ENCODE peak calls at places on chromosomes 4 and X, in four cellular contexts. Z, V, R and X are unnamed samples.

GRCh38 chrX:70454441-70455365 is 10.1 kb downstream of the DLG3 start:
- DNase-seq in V (peak), Z (peak), R (peak), X (peak)

GRCh38 chr4:158042591-158043030 is 130.2 kb downstream of the GASK1B start:
- DNase-seq in R (no peak), V (no peak), Z (peak), X (no peak)

GRCh38 chr4:94548571-94548970 is 96.8 kb downstream of the PDLIM5 start:
- DNase-seq in Z (peak), R (no peak), V (no peak), X (peak)

GRCh38 chr4:89788243-89789072 is 48.5 kb downstream of the SNCA start:
- DNase-seq in V (no peak), Z (peak), R (no peak), X (no peak)

GRCh38 chr4:109111031-109111430 is 191.4 kb downstream of the COL25A1 start:
- DNase-seq in V (no peak), Z (no peak), R (no peak), X (no peak)

GRCh38 chr4:78753091-78753490 is 23.1 kb upstream of the BMP2K start:
- DNase-seq in Z (no peak), R (no peak), V (no peak), X (no peak)

GRCh38 chr4:41121906-41122305 is 92.4 kb downstream of the APBB2 start:
- DNase-seq in Z (no peak), V (no peak), R (no peak), X (no peak)

GRCh38 chr4:84258905-84259830 is 239.9 kb downstream of the NKX6-1 start:
- DNase-seq in V (peak), R (peak), Z (peak), X (peak)

GRCh38 chrX:132480581-132481203 is 8.1 kb downstream of the MBNL3 start:
- DNase-seq in R (no peak), Z (peak), V (no peak), X (peak)

GRCh38 chr4:161829631-161830030 is 334.2 kb downstream of the FSTL5 start:
- DNase-seq in Z (no peak), V (no peak), R (no peak), X (no peak)

GRCh38 chr4:24413311-24413784 is 171.0 kb downstream of the DHX15 start:
- DNase-seq in R (no peak), V (peak), Z (no peak), X (peak)

GRCh38 chrX:53716328-53717088 is 30.0 kb upstream of the HUWE1 start:
- DNase-seq in V (no peak), Z (peak), R (no peak), X (no peak)

GRCh38 chr4:25915359-25915716 is 1.3 kb downstream of the SMIM20 start:
- DNase-seq in R (no peak), V (no peak), Z (no peak), X (no peak)

GRCh38 chrX:145213504-145213903 is 33.8 kb upstream of the SPANXN1 start:
- DNase-seq in R (no peak), V (no peak), Z (no peak), X (peak)

GRCh38 chr4:7656244-7656800 is 221.6 kb upstream of the PSAPL1 start:
- DNase-seq in R (no peak), Z (no peak), V (no peak), X (no peak)

GRCh38 chr4:7654550-7655266 is 220.0 kb upstream of the PSAPL1 start:
- DNase-seq in Z (no peak), V (no peak), R (peak), X (peak)

GRCh38 chr4:7653510-7654414 is 219.0 kb upstream of the PSAPL1 start:
- DNase-seq in V (no peak), R (no peak), Z (no peak), X (peak)

GRCh38 chr4:7655267-7655548 is 220.5 kb upstream of the PSAPL1 start:
- DNase-seq in V (no peak), Z (no peak), R (no peak), X (no peak)

DNA sequence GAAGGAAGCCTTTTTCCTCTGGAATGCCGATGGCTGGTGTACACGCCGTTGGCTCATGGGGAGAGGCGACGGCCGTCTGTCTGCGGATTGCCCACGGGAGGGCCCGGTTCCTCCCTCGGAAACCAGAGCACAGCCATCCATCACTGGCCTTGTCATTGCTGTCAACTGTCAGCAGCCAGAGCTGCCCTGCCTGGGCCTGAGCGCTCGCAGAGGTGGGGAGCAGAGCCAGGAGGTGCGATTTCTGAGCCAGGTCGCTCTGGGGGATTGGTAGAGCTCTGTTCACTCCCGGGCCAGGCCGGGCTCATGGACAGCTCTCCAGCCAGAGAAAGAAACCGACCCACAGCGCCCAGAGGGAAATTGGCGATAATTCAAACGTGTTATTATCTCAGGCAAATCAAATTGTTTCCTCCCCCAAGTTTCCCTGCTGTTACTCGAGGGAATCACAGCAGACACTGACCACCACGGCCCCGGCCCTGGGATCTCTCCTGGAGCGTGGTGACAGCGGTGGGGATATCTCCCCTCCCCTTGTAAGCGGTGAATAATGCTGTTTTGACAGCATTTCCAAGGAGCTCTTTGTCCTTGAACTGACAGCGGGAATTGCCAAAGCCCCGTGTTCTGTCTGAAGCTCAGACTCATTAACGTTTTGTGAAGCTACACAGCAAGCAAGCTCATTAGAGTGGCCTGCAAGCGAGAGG is 221.0 kb upstream of the PSAPL1 start:
- DNase-seq in Z (no peak), V (no peak), R (no peak), X (no peak)
- H4K8ac ChIP-seq in Z (no peak), V (no peak), R (no peak), X (no peak)

GRCh38 chr4:7711330-7711963 is 228.2 kb downstream of the AFAP1 start:
- DNase-seq in V (no peak), Z (no peak), R (no peak), X (no peak)
- H4K5ac ChIP-seq in V (no peak), Z (no peak), R (no peak), X (no peak)

DNA sequence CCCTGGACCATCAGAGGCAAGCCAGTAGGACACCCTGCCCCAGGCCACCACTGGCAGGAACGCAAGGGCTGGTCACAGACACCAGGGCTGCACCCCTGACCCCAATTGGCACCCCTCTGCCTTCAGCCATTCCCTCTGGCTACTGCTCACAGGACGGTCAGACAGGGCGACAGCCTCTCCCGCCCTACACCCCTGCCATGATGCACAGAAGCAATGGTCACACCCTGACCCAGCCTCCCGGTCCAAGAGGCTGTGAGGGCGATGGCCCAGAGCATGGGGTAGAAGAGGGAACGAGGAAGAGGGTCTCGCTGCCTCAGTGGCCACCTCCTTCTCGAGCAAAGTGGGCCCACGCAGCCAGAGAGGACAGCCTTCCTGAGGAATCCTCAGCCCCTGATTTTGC is 143.5 kb downstream of the SOWAHB start:
- DNase-seq in V (no peak), Z (no peak), R (no peak), X (no peak)
- H2BK15ac ChIP-seq in V (no peak), Z (peak), R (no peak), X (no peak)

GRCh38 chr4:108055787-108056186 is 66.1 kb downstream of the HADH start:
- DNase-seq in R (no peak), Z (no peak), V (no peak), X (no peak)

GRCh38 chr4:108060164-108060563 is 70.5 kb downstream of the HADH start:
- DNase-seq in V (no peak), R (peak), Z (peak), X (peak)

GRCh38 chr4:108056418-108056817 is 66.7 kb downstream of the HADH start:
- DNase-seq in V (no peak), Z (no peak), R (no peak), X (no peak)

GRCh38 chr4:108060686-108061321 is 71.1 kb downstream of the HADH start:
- DNase-seq in Z (no peak), R (no peak), V (no peak), X (no peak)

GRCh38 chr4:108058685-108059440 is 69.2 kb downstream of the HADH start:
- DNase-seq in Z (peak), R (no peak), V (no peak), X (no peak)
- H4K8ac ChIP-seq in Z (peak), R (no peak), V (no peak), X (no peak)

DNA sequence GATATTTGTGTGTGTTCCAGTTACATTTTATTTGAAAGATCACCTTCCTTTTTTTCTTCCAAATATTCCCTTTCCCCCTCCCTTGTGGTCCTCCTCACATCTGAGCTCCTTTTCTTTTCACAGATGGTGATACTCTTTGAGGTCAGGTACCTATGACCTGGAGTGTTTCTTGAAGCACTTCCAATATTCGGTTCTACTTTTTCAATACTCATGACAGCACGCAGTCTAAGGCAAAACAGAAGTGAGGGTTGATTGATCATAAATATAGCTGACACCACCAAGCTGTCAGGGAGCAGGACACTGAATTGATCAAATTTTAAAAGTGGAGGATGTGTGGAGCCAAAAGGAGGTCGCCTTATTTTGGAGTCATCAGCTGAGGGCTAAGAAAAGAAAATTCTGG is 334.4 kb upstream of the MAGEB2 start:
- DNase-seq in Z (no peak), V (no peak), R (no peak), X (no peak)
- H4K5ac ChIP-seq in Z (no peak), V (no peak), R (no peak), X (no peak)

DNA sequence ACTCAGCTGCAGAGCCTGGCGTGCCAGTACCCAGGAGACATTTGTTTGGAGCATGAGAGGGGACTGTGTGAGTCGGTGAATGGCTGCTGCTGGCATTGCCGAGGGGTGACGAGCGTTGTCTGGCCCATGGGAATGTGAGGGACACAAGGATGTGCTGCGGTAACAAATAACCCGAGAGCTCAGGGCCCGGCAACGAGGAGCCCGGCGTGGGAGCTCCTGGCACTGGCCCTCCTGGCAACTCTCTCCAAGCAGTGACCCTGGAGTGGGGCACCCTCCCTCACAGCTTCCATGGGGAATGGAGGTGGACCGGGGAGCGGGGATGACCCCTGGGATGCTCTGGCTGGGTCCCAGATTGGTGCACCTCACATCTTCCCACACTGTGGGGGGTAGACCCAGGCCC is 44.0 kb upstream of the SORCS2 start:
- DNase-seq in Z (no peak), V (no peak), R (no peak), X (no peak)
- H2BK15ac ChIP-seq in Z (no peak), V (no peak), R (no peak), X (no peak)

DNA sequence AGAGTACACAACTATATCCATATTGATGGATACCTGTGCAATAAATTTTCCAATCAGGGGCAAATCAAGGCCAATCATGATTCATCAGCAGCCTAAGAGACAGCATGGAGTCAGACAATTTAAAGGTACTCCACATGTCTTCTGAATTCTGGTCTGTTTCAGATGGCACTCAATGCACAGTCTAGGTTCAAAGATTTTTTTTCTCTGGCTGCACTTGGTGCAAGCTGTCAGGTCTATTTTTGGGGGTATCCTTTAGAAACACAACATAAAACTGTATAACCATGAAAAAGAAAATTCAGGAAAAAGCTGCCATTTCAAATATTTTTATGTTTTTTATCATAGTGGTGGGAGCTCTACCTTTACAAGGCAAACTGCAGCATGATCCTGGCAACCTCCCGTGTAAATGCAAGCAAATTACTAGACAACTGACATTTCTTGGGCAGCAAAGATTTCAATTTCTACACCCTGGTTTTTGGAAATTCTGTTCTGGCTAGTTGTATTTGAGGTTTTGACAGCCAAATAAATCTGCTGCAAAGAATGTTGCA is 310.3 kb downstream of the KCNIP4 start:
- DNase-seq in Z (no peak), V (no peak), R (no peak), X (no peak)
- H4K8ac ChIP-seq in Z (no peak), V (no peak), R (no peak), X (no peak)